ENCODE peak calls at places on chromosomes 3 and 15, in seven cellular contexts. A is tibial artery, U is right lobe of liver, Q is sigmoid colon, N is aorta, C is cardiac muscle cell, V is GM23338. R is an unnamed sample.

GRCh38 chr3:11601446-11602241 is 42.1 kb downstream of the VGLL4 start:
- DNase-seq in A (peak; percentile 71), U (no peak), Q (peak; percentile 85), N (peak; percentile 93), C (peak; percentile 67), V (no peak), R (peak; percentile 30)

GRCh38 chr3:71398157-71398836 is 185.2 kb downstream of the FOXP1 start:
- DNase-seq in A (no peak), U (no peak), Q (no peak), N (no peak), C (no peak), V (no peak), R (no peak)

GRCh38 chr3:13106308-13106970 is 33.2 kb upstream of the IQSEC1 start:
- DNase-seq in A (no peak), U (no peak), Q (peak; percentile 17), N (peak; percentile 17), C (no peak), V (no peak), R (no peak)

GRCh38 chr15:40894689-40895308 is 549 bp downstream of the VPS18 start:
- DNase-seq in A (peak; percentile 45), U (no peak), Q (peak; percentile 78), N (peak; percentile 85), C (peak; percentile 76), V (peak; percentile 97), R (no peak)

GRCh38 chr3:67290424-67290823 is 292.3 kb downstream of the KBTBD8 start:
- DNase-seq in A (no peak), U (no peak), Q (no peak), N (no peak), C (no peak), V (no peak), R (no peak)

GRCh38 chr3:112793311-112794081 is 53.2 kb downstream of the CD200R1L start:
- DNase-seq in A (no peak), U (no peak), Q (no peak), N (no peak), C (peak; percentile 63), V (no peak), R (no peak)

GRCh38 chr3:113210608-113211369 is 568 bp upstream of the BOC start:
- DNase-seq in A (no peak), U (no peak), Q (peak; percentile 80), N (no peak), C (peak; percentile 40), V (peak; percentile 69), R (no peak)

GRCh38 chr3:129837057-129837631 is 56.4 kb downstream of the TMCC1 start:
- DNase-seq in A (no peak), U (no peak), Q (no peak), N (no peak), C (peak; percentile 29), V (peak; percentile 21), R (no peak)

GRCh38 chr3:72123908-72124441 is 339.0 kb upstream of the PROK2 start:
- DNase-seq in A (peak; percentile 84), U (peak; percentile 92), Q (peak; percentile 81), N (no peak), C (peak; percentile 88), V (no peak), R (no peak)

GRCh38 chr3:52070724-52071621 is 14.6 kb upstream of the DUSP7 start:
- DNase-seq in A (peak; percentile 53), U (no peak), Q (peak; percentile 84), N (no peak), C (no peak), V (no peak), R (no peak)

GRCh38 chr3:47424434-47425382 is 43.9 kb downstream of the PTPN23 start:
- DNase-seq in A (no peak), U (peak; percentile 51), Q (no peak), N (no peak), C (no peak), V (no peak), R (no peak)

GRCh38 chr3:170476291-170476690 is 57.6 kb downstream of the CLDN11 start:
- DNase-seq in A (no peak), U (no peak), Q (no peak), N (no peak), C (no peak), V (no peak), R (no peak)

GRCh38 chr3:11481561-11481960 is 162.2 kb downstream of the VGLL4 start:
- DNase-seq in A (peak; percentile 61), U (no peak), Q (no peak), N (no peak), C (no peak), V (no peak), R (no peak)

GRCh38 chr3:13535526-13535875 is 13.4 kb upstream of the FBLN2 start:
- DNase-seq in A (no peak), U (no peak), Q (no peak), N (peak; percentile 46), C (no peak), V (no peak), R (no peak)

GRCh38 chr3:146503459-146504202 is 34.3 kb upstream of the PLSCR2 start:
- DNase-seq in A (no peak), U (no peak), Q (no peak), N (peak; percentile 62), C (peak; percentile 89), V (peak; percentile 29), R (no peak)

GRCh38 chr3:196202516-196202970 is 8.7 kb downstream of the ZDHHC19 start:
- DNase-seq in A (peak; percentile 51), U (no peak), Q (peak; percentile 85), N (no peak), C (peak; percentile 68), V (peak; percentile 41), R (peak; percentile 23)

GRCh38 chr3:24829011-24829581 is 334.4 kb upstream of the THRB start:
- DNase-seq in A (no peak), U (peak; percentile 61), Q (peak; percentile 71), N (peak; percentile 83), C (peak; percentile 13), V (peak; percentile 72), R (peak; percentile 26)

GRCh38 chr3:19645093-19645492 is 288.9 kb downstream of the EFHB start:
- DNase-seq in A (no peak), U (no peak), Q (no peak), N (no peak), C (no peak), V (no peak), R (no peak)

GRCh38 chr15:67091073-67091965 is 25.9 kb downstream of the SMAD3 start:
- DNase-seq in A (peak; percentile 56), U (no peak), Q (peak; percentile 79), N (no peak), C (peak; percentile 94), V (no peak), R (no peak)
- H3K27ac ChIP-seq in A (no peak overlapping the region), U (no peak overlapping the region), Q (peak overlapping the region; percentile 62), N (no peak overlapping the region), C (peak overlapping the region; percentile 89), V (peak overlapping the region; percentile 11), R (no peak overlapping the region)

GRCh38 chr15:60551147-60551780 is 72.3 kb upstream of the ICE2 start:
- DNase-seq in A (no peak), U (no peak), Q (no peak), N (no peak), C (no peak), V (no peak), R (no peak)
- H3K27ac ChIP-seq in A (no peak overlapping the region), U (no peak overlapping the region), Q (no peak overlapping the region), N (no peak overlapping the region), C (no peak overlapping the region), V (no peak overlapping the region), R (no peak overlapping the region)

GRCh38 chr15:97755726-97756125 is 204.8 kb upstream of the ARRDC4 start:
- DNase-seq in A (no peak), U (no peak), Q (no peak), N (no peak), C (no peak), V (no peak), R (no peak)

GRCh38 chr15:97759363-97759762 is 201.1 kb upstream of the ARRDC4 start:
- DNase-seq in A (no peak), U (no peak), Q (no peak), N (no peak), C (peak; percentile 66), V (no peak), R (no peak)

GRCh38 chr15:97761124-97761523 is 199.4 kb upstream of the ARRDC4 start:
- DNase-seq in A (no peak), U (no peak), Q (no peak), N (no peak), C (peak; percentile 27), V (no peak), R (no peak)
- H3K27ac ChIP-seq in A (no peak overlapping the region), U (no peak overlapping the region), Q (peak overlapping the region; percentile 36), N (no peak overlapping the region), C (no peak overlapping the region), V (no peak overlapping the region), R (no peak overlapping the region)

GRCh38 chr15:77020348-77021087 is 25.6 kb downstream of the PSTPIP1 start:
- DNase-seq in A (no peak), U (no peak), Q (no peak), N (no peak), C (no peak), V (no peak), R (no peak)

GRCh38 chr15:77021803-77022381 is 27.0 kb downstream of the PSTPIP1 start:
- DNase-seq in A (no peak), U (no peak), Q (no peak), N (peak; percentile 71), C (peak; percentile 68), V (no peak), R (no peak)

GRCh38 chr15:77022646-77023575 is 28.0 kb downstream of the PSTPIP1 start:
- DNase-seq in A (no peak), U (peak; percentile 41), Q (no peak), N (peak; percentile 72), C (no peak), V (no peak), R (no peak)

GRCh38 chr15:77019476-77020331 is 24.8 kb downstream of the PSTPIP1 start:
- DNase-seq in A (no peak), U (no peak), Q (no peak), N (peak; percentile 64), C (no peak), V (no peak), R (no peak)

GRCh38 chr15:77021088-77021481 is 26.2 kb downstream of the PSTPIP1 start:
- DNase-seq in A (no peak), U (no peak), Q (no peak), N (peak; percentile 58), C (no peak), V (no peak), R (no peak)
- H3K27ac ChIP-seq in A (no peak overlapping the region), U (no peak overlapping the region), Q (no peak overlapping the region), N (no peak overlapping the region), C (no peak overlapping the region), V (no peak overlapping the region), R (no peak overlapping the region)

GRCh38 chr15:92893200-92893599 is 6.9 kb upstream of the CHD2 start:
- DNase-seq in A (no peak), U (no peak), Q (no peak), N (no peak), C (no peak), V (no peak), R (no peak)

GRCh38 chr15:92899910-92900711 is at the start of gene CHD2:
- DNase-seq in A (no peak), U (peak; percentile 83), Q (peak; percentile 74), N (no peak), C (peak; percentile 87), V (peak; percentile 95), R (no peak)

GRCh38 chr15:92897620-92898019 is 2.5 kb upstream of the CHD2 start:
- DNase-seq in A (no peak), U (no peak), Q (no peak), N (no peak), C (no peak), V (no peak), R (no peak)

GRCh38 chr15:92898988-92899909 is 875 bp upstream of the CHD2 start:
- DNase-seq in A (no peak), U (no peak), Q (no peak), N (no peak), C (no peak), V (peak; percentile 50), R (no peak)

GRCh38 chr15:92896543-92896942 is 3.6 kb upstream of the CHD2 start:
- DNase-seq in A (no peak), U (no peak), Q (no peak), N (no peak), C (no peak), V (no peak), R (no peak)
- H3K27ac ChIP-seq in A (no peak overlapping the region), U (no peak overlapping the region), Q (peak overlapping the region; percentile 95), N (no peak overlapping the region), C (peak overlapping the region; percentile 6), V (no peak overlapping the region), R (no peak overlapping the region)

R was measured in substantia nigra.